ENCODE peak calls at places on chromosome 3, in four cellular contexts. X, S, R and T are unnamed samples.

GRCh38 chr3:24460974-24461373 is 33.7 kb downstream of the THRB start:
- DNase-seq in X (no peak), S (no peak), R (no peak), T (no peak)

GRCh38 chr3:141360888-141361598 is 7.3 kb upstream of the ZBTB38 start:
- DNase-seq in X (peak), S (peak), R (peak), T (no peak)

GRCh38 chr3:49531218-49531617 is 23.1 kb upstream of the BSN start:
- DNase-seq in X (no peak), S (no peak), R (no peak), T (no peak)

GRCh38 chr3:141523615-141524375 is 37.0 kb downstream of the RASA2 start:
- DNase-seq in X (no peak), S (no peak), R (peak), T (no peak)

GRCh38 chr3:61030469-61031035 is 220.7 kb downstream of the FHIT start:
- DNase-seq in X (no peak), S (peak), R (no peak), T (no peak)

GRCh38 chr3:41716391-41716910 is 245.5 kb downstream of the ULK4 start:
- DNase-seq in X (no peak), S (no peak), R (peak), T (no peak)

GRCh38 chr3:31776016-31776415 is 205.0 kb downstream of the OSBPL10 start:
- DNase-seq in X (no peak), S (no peak), R (no peak), T (no peak)

GRCh38 chr3:179450901-179451334 is 352 bp downstream of the GNB4 start:
- DNase-seq in X (peak), S (no peak), R (peak), T (no peak)

GRCh38 chr3:123069021-123069381 is 2.2 kb downstream of the PDIA5 start:
- DNase-seq in X (no peak), S (no peak), R (no peak), T (no peak)

GRCh38 chr3:43871627-43872245 is 181.0 kb downstream of the ABHD5 start:
- DNase-seq in X (peak), S (no peak), R (no peak), T (peak)

GRCh38 chr3:19331931-19332330 is 183.6 kb downstream of the KCNH8 start:
- DNase-seq in X (no peak), S (no peak), R (no peak), T (no peak)

GRCh38 chr3:139044366-139045210 is at the start of gene PRR23C:
- DNase-seq in X (peak), S (no peak), R (no peak), T (no peak)
- TF ChIP-seq CTCF in X (no peak), S (no peak), R (no peak), T (no peak)

DNA sequence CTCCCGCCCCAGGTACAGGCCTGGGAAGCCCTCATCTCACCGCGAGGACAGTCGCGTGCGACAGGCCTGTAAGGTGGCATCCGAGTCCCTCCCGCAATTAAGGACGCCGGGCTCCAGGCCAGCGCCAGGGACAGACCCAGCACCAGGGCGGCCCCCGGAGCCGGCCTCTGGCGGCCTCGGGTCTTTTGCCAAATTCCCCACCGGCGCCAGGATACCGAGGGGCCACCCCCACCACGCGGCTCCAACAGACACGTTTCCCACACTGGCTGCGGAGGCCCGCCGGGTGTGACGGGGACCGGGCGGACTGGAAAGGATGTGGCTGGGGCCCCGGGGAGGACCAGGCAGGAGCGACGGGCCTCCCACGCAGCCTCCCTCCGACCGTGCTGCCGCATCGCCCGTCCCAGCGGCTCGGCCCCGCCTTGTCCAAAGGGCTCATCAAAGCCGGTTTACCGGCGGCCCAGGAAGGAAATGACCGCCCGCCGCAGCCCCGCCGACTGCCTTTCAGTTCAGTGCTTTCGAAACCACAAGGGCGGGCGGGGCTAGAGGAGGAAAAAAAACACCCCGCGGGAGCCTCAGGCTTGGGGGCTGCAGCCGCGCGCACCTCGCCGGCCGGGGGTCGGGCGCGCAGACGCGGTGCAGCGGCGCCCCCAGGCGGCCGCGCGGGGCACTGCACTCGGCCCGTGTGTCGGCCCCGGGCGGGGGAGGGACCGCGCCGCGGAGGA is 11.2 kb downstream of the XXYLT1 start:
- DNase-seq in X (peak), S (peak), R (peak), T (peak)
- TF ChIP-seq POLR2A in X (no peak), S (no peak), R (peak), T (no peak)

DNA sequence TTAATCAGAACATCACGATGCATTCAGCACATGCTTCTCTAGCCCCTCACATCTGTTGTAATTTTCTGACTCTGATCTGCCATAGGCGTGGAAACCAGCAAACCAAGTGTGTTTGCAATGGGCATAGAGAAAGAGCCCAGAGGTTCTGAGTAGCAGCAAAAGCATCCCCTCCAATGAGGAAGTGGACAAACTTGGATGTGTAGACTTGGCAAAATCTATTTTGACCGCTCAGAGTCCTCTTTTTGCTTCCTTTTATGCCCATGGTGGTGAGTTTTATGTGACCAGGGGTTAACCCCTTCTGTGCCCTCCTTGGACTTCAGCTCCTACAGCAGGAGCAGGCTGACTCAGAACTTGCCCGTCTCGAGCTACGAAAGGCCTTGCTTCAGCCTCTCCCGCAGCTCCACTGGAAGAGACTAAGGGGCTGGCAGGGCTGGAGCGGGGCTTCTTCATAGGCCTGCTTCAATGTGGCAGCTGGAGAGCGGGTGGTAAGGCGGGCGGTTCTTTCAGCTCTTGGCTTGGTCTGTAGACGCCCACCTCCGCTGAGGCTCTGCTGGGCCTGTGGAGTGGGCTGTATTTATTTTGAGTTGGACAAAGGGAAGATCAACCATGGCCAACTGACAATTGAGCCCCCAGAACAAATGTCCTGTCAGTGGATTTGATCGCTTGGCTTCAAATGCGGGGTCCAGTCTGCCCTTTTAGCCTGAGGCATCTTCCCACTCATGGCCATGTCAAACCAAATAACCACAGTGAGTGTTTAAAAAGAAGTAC is 6.5 kb upstream of the ETV5 start:
- DNase-seq in X (no peak), S (no peak), R (no peak), T (no peak)
- TF ChIP-seq CTCF in X (no peak), S (no peak), R (no peak), T (no peak)

GRCh38 chr3:57559526-57559925 is 3.5 kb downstream of the PDE12 start:
- DNase-seq in X (no peak), S (no peak), R (peak), T (no peak)

GRCh38 chr3:57556459-57557087 is 499 bp downstream of the PDE12 start:
- DNase-seq in X (no peak), S (no peak), R (no peak), T (no peak)

GRCh38 chr3:57555316-57555715 is 758 bp upstream of the PDE12 start:
- DNase-seq in X (no peak), S (no peak), R (no peak), T (no peak)

GRCh38 chr3:57555738-57556458 is at the start of gene PDE12:
- DNase-seq in X (peak), S (peak), R (peak), T (peak)

DNA sequence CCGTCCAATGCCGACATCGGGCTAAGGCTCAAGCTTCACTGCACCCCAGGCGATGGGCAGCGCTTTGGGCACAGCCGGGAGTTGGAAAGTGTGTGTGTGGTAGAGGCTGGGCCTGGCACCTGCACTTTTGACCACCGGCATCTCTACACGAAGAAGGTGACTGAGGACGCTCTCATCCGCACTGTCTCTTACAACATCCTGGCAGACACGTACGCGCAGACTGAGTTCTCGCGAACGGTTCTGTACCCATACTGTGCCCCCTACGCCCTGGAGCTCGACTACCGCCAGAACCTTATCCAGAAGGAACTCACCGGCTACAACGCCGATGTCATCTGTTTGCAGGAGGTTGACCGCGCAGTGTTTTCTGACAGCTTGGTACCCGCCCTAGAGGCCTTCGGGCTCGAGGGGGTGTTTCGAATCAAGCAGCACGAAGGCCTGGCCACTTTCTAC is 1.0 kb downstream of the PDE12 start:
- DNase-seq in X (peak), S (no peak), R (peak), T (no peak)
- TF ChIP-seq POLR2A in X (no peak), S (no peak), R (peak), T (no peak)

GRCh38 chr3:186425788-186426730 is 64.0 kb upstream of the DGKG start:
- DNase-seq in X (peak), S (no peak), R (peak), T (peak)
- TF ChIP-seq CTCF in X (no peak), S (peak), R (peak), T (peak)

GRCh38 chr3:129001817-129002572 is 891 bp downstream of the EFCC1 start:
- DNase-seq in X (peak), S (no peak), R (no peak), T (no peak)

GRCh38 chr3:129004639-129005295 is 3.7 kb downstream of the EFCC1 start:
- DNase-seq in X (no peak), S (no peak), R (no peak), T (no peak)

GRCh38 chr3:129002573-129003569 is 1.8 kb downstream of the EFCC1 start:
- DNase-seq in X (no peak), S (no peak), R (no peak), T (no peak)

GRCh38 chr3:129005526-129006303 is 4.6 kb downstream of the EFCC1 start:
- DNase-seq in X (no peak), S (no peak), R (peak), T (no peak)

DNA sequence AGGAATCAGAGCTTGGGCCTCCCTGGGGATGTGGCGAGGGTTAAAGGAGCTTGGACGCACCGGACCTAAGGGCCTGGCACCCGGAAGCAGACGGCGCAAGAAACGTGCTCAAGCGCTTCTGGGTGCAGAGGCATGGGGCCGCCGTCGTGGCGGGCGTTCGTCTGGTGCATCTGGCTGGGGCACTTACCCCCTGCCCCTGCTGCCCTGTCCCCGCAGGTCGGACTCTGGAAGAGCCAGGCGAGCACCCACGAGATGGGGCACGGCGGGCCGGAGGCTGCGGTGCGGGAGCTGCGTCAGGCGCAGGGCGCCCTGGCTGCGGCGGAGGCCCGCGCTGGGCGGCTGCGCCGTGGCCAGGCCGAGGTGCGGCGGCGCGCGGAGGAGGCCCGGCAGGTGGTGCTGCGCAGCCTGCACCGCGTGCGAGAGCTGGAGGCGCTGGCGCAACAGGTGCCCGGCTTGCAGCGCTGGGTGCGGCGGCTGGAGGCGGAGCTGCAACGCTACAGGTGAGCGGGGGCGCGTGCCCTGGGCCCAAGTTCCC is 2.5 kb downstream of the EFCC1 start:
- DNase-seq in X (peak), S (peak), R (no peak), T (no peak)
- TF ChIP-seq POLR2A in X (no peak), S (peak), R (no peak), T (no peak)

GRCh38 chr3:13047296-13048165 is 25.7 kb downstream of the IQSEC1 start:
- DNase-seq in X (no peak), S (no peak), R (no peak), T (no peak)
- TF ChIP-seq CTCF in X (no peak), S (peak), R (no peak), T (no peak)

GRCh38 chr3:33115024-33115768 is 1.4 kb downstream of the CRTAP start:
- DNase-seq in X (peak), S (peak), R (peak), T (no peak)

GRCh38 chr3:33114622-33115023 is 809 bp downstream of the CRTAP start:
- DNase-seq in X (no peak), S (no peak), R (no peak), T (no peak)

GRCh38 chr3:33111581-33111980 is 2.2 kb upstream of the CRTAP start:
- DNase-seq in X (no peak), S (no peak), R (no peak), T (no peak)

GRCh38 chr3:33117461-33117860 is 3.6 kb downstream of the CRTAP start:
- DNase-seq in X (no peak), S (no peak), R (no peak), T (no peak)

DNA sequence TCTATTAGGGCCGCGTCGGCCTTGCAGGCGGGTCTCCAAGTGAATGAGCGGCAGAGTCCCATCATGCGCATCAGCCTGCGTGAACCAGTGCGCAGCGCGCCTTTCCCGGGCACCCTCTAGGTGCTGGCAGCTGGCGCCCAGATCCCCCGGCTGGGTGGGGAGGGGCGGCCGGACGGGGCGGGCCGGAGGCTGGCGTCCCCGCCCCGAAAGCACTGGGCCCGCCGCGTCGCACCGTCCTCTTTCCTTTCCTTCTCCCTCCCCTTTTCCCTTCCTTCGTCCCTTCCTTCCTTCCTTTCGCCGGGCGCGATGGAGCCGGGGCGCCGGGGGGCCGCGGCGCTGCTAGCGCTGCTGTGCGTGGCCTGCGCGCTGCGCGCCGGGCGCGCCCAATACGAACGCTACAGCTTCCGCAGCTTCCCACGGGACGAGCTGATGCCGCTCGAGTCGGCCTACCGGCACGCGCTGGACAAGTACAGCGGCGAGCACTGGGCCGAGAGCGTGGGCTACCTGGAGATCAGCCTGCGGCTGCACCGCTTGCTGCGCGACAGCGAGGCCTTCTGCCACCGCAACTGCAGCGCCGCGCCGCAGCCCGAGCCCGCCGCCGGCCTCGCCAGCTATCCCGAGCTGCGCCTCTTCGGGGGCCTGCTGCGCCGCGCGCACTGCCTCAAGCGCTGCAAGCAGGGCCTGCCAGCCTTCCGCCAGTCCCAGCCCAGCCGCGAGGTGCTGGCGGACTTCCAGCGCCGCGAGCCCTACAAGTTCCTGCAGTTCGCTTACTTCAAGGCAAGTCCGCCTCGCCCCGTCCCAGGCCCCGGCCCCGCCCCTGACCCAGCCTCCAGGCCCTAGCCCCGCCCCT is at the start of gene CRTAP:
- DNase-seq in X (peak), S (peak), R (peak), T (peak)
- TF ChIP-seq POLR2A in X (peak), S (peak), R (no peak), T (no peak)

DNA sequence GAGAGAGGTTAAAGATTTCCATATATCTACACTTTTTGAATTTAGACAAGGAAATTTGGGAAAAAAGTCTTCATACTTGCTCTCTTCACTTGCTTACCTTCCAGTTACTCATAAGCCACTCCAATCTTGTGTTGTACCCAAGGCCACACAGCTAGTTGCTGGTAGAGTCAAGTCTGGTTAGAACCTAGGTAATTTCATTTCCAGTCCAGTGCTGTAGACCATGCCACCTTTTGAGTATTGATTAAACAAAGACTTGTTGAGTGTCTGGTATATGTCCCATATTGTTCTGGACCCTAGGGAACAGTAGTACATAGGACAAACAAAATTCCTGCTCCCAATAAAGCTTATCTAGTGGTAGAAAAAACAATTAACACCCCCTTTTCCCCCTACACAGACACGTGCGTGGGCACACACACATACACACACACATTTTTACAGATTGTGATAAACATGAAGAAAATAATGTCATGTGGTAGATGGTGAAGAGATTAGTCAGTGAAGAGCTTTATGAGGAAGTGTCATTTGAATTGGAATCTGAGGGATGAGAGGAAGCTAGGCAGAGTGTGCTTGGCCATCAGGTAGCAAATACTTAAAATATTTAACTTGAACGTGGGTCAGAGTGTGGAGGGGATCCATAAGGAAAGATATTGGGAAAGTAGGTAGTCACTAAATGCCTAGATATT is 2.1 kb downstream of the CMC1 start:
- DNase-seq in X (no peak), S (no peak), R (no peak), T (no peak)
- TF ChIP-seq CTCF in X (no peak), S (no peak), R (no peak), T (no peak)